ENCODE peak calls at places on chromosomes 6 and 20, in five cellular contexts. D is spleen, U is GM04503, Y is memory B cell, H is A549. P is an unnamed sample.

GRCh38 chr6:158797331-158798202 is 21.6 kb downstream of the EZR start:
- DNase-seq in H (no peak), D (no peak), U (peak), Y (no peak), P (no peak)

GRCh38 chr6:4776493-4776966 is 326 bp downstream of the CDYL start:
- DNase-seq in H (no peak), D (no peak), U (no peak), Y (no peak), P (peak)

GRCh38 chr6:104525677-104526322 is 333.9 kb downstream of the HACE1 start:
- DNase-seq in H (peak), U (peak), Y (peak), D (peak), P (peak)

GRCh38 chr20:33211817-33212424 is 5.2 kb upstream of the BPIFA3 start:
- DNase-seq in U (no peak), H (peak), Y (no peak), D (no peak), P (no peak)

GRCh38 chr6:82589509-82590206 is 226.0 kb downstream of the TPBG start:
- DNase-seq in U (peak), D (no peak), H (peak), Y (no peak), P (no peak)

GRCh38 chr20:31857861-31858835 is 12.2 kb downstream of the DUSP15 start:
- DNase-seq in U (no peak), H (no peak), D (peak), Y (peak), P (no peak)

GRCh38 chr6:149248688-149249369 is 68.7 kb upstream of the TAB2 start:
- DNase-seq in U (no peak), H (no peak), D (no peak), Y (no peak), P (no peak)

GRCh38 chr20:2750343-2751251 is 49.8 kb downstream of the CPXM1 start:
- DNase-seq in D (peak), U (no peak), H (peak), Y (no peak), P (peak)